ENCODE peak calls at places on chromosome 21, in ten cellular contexts. K is CD8-positive, alpha-beta memory T cell; J is heart right ventricle; C is tibial artery; R is OCI-LY7; H is right cardiac atrium; Y is tibial nerve; E is adrenal gland; N is aorta; F is PC-9. M is an unnamed sample.
A peak's percentile ranks its signal among the peaks of the same experiment; 100 is the strongest.

GRCh38 chr21:30831194-30831765 is 1.7 kb upstream of the KRTAP7-1 start:
- DNase-seq in K (peak; percentile 52), J (no peak), C (no peak), R (peak; percentile 48), H (no peak), Y (no peak), E (no peak), N (no peak), F (no peak), M (no peak)

GRCh38 chr21:38820471-38821239 is 14.9 kb downstream of the ETS2 start:
- DNase-seq in K (no peak), J (no peak), C (no peak), R (no peak), H (no peak), Y (no peak), E (no peak), N (no peak), F (no peak), M (no peak)

GRCh38 chr21:40253112-40253511 is 385.9 kb downstream of the PCP4 start:
- DNase-seq in K (no peak), J (no peak), C (no peak), R (no peak), H (no peak), Y (no peak), E (no peak), N (no peak), F (no peak), M (no peak)

GRCh38 chr21:37767984-37768383 is 148.3 kb downstream of the KCNJ6 start:
- DNase-seq in K (no peak), J (no peak), C (no peak), R (no peak), H (no peak), Y (no peak), E (no peak), N (no peak), F (no peak), M (no peak)

GRCh38 chr21:31182231-31183129 is 144.2 kb upstream of the KRTAP19-8 start:
- DNase-seq in K (peak; percentile 61), J (no peak), C (no peak), R (no peak), H (no peak), Y (no peak), E (no peak), N (no peak), F (no peak), M (no peak)

GRCh38 chr21:17981060-17981459 is 161.9 kb upstream of the C21orf91 start:
- DNase-seq in K (no peak), J (no peak), C (no peak), R (no peak), H (no peak), Y (no peak), E (no peak), N (no peak), F (no peak), M (no peak)

GRCh38 chr21:28221984-28222383 is 770.7 kb downstream of the LTN1 start:
- DNase-seq in K (no peak), J (no peak), C (no peak), R (no peak), H (no peak), Y (no peak), E (no peak), N (no peak), F (no peak), M (no peak)

GRCh38 chr21:14013056-14013603 is 197.6 kb downstream of the LIPI start:
- DNase-seq in K (no peak), J (no peak), C (no peak), R (no peak), H (no peak), Y (no peak), E (no peak), N (no peak), F (no peak), M (no peak)

GRCh38 chr21:46637952-46638746 is 2.7 kb downstream of the PRMT2 start:
- DNase-seq in K (no peak), J (no peak), C (no peak), R (no peak), H (no peak), Y (no peak), E (no peak), N (no peak), F (no peak), M (no peak)

GRCh38 chr21:45550552-45551210 is 8.4 kb upstream of the SLC19A1 start:
- DNase-seq in K (peak; percentile 45), J (no peak), C (no peak), R (peak; percentile 40), H (no peak), Y (no peak), E (peak; percentile 25), N (peak; percentile 73), F (no peak), M (no peak)

GRCh38 chr21:25385912-25386474 is 221.3 kb downstream of the MRPL39 start:
- DNase-seq in K (no peak), J (no peak), C (no peak), R (peak; percentile 62), H (no peak), Y (no peak), E (peak; percentile 13), N (no peak), F (peak; percentile 53), M (no peak)

GRCh38 chr21:44354001-44354405 is 582 bp downstream of the TRPM2 start:
- DNase-seq in K (no peak), J (no peak), C (no peak), R (no peak), H (no peak), Y (no peak), E (no peak), N (no peak), F (no peak), M (peak; percentile 67)
- H3K4me3 ChIP-seq in K (peak overlapping the region; percentile 55), J (peak overlapping the region; percentile 41), C (peak overlapping the region; percentile 17), R (no peak overlapping the region), H (no peak overlapping the region), Y (peak overlapping the region; percentile 36), E (peak overlapping the region; percentile 41), N (no peak overlapping the region), F (no peak overlapping the region), M (no peak overlapping the region)

DNA sequence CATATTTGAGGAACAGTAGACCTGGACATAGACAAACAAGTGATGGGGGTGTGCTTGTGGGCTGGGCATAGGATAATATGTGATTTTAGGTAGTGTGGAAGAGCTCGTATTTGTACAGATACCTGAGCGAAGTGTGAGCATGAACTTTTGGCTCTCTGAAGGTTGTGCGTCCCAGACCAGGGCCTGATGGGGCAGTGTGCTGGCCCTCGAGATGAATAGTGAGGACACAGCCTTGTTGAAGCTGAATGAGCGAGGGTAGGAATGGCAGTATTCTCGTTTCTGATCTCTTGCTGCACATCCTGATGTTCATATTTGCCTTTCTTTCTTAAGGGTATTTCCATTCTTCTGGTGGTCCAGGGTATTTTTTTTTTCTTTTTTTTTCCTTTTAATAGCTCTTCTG is 41.5 kb downstream of the USP25 start:
- DNase-seq in K (no peak), J (no peak), C (no peak), R (no peak), H (no peak), Y (no peak), E (no peak), N (no peak), F (no peak), M (no peak)
- H3K4me1 ChIP-seq in K (no peaks in the 10 kb centered on the region), J (peaks cover 45% of the 10 kb centered on the region), C (peaks cover 22% of the 10 kb centered on the region), R (no peaks in the 10 kb centered on the region), H (peaks cover 3% of the 10 kb centered on the region), Y (no peaks in the 10 kb centered on the region), E (peaks cover 55% of the 10 kb centered on the region), N (peaks cover 6% of the 10 kb centered on the region), F (no peaks in the 10 kb centered on the region), M (no peaks in the 10 kb centered on the region)

GRCh38 chr21:34196996-34197395 is 123.6 kb downstream of the MRPS6 start:
- DNase-seq in K (no peak), J (no peak), C (no peak), R (no peak), H (no peak), Y (no peak), E (no peak), N (no peak), F (no peak), M (no peak)

GRCh38 chr21:34197561-34197960 is 124.2 kb downstream of the MRPS6 start:
- DNase-seq in K (no peak), J (no peak), C (no peak), R (no peak), H (no peak), Y (no peak), E (no peak), N (no peak), F (no peak), M (no peak)

GRCh38 chr21:34200288-34200905 is 127.0 kb downstream of the MRPS6 start:
- DNase-seq in K (no peak), J (no peak), C (no peak), R (no peak), H (no peak), Y (no peak), E (no peak), N (no peak), F (no peak), M (no peak)

GRCh38 chr21:34199121-34199910 is 125.9 kb downstream of the MRPS6 start:
- DNase-seq in K (no peak), J (no peak), C (no peak), R (no peak), H (no peak), Y (no peak), E (no peak), N (no peak), F (no peak), M (no peak)

DNA sequence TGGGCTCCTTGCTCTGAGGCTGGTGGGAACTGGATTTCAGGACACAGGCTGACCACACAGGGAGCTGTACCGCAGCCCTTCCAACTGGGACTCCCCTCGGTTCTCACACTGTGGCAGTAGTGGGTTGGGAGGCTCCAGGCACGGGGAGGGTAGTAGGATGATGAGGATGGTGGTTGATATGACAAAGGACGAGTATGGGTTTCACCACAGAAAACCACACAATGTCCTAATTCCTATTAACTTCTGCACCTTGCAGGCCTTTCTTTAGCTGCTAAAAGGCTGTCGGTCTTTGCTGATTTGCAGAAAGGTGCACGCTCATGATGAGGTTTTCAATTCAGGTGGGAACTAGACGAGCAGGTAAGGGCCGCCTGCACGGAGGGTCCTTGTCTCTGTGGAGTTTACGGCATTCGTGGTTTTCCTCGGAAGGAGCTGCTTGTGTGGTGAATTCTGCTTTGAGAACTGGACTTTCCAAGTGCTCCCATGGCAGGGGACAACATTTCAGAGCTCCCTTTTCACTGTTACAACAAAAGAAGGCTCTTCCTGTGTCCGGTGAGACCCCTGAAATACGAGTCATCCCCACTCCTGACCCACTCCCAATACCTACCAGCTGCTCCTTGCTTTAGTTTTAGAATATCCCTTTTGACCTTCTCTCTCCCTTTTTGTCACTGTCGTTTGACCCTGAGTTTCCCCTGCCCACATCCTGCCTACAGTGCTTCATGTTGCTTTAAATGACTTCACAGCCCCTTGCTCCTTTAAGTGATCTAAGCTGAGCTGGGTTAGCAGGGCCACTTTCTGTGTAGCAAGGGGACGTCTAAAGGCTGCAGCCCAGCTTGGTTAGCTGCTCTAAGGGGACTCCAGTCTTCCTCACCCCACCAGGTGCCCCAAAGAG is 125.1 kb downstream of the MRPS6 start:
- DNase-seq in K (no peak), J (no peak), C (no peak), R (peak; percentile 22), H (no peak), Y (no peak), E (no peak), N (no peak), F (no peak), M (no peak)
- H3K4me3 ChIP-seq in K (no peak overlapping the region), J (no peak overlapping the region), C (no peak overlapping the region), R (no peak overlapping the region), H (no peak overlapping the region), Y (no peak overlapping the region), E (no peak overlapping the region), N (no peak overlapping the region), F (no peak overlapping the region), M (no peak overlapping the region)

DNA sequence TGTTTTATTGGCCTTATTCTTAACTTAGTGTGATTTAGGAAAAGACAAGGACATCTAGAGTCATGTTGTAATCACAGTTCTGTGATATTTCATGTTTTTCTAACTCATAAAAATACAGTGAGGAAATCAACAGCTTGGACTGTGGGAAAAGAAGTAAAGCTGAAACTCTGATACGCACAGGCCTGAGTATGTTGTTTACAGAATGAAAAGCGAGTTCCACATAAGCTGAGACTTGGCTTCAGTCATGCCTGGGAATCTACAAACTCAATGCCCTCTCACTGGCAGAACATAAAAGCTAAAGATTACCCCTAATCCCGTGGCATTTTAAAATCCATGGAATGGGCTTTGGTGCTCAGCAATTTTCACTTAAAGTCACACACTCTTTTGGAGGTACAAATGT is 23.6 kb upstream of the ATP5PO start:
- DNase-seq in K (no peak), J (no peak), C (no peak), R (no peak), H (no peak), Y (no peak), E (no peak), N (no peak), F (no peak), M (no peak)
- H3K4me1 ChIP-seq in K (peaks cover 75% of the 10 kb centered on the region), J (peaks cover 8% of the 10 kb centered on the region), C (peaks cover 9% of the 10 kb centered on the region), R (peaks cover 21% of the 10 kb centered on the region), H (peaks cover 3% of the 10 kb centered on the region), Y (no peaks in the 10 kb centered on the region), E (no peaks in the 10 kb centered on the region), N (no peaks in the 10 kb centered on the region), F (no peaks in the 10 kb centered on the region), M (no peaks in the 10 kb centered on the region)